ENCODE peak calls at places on chromosomes 5 and 9, in four cellular contexts. One of them, this sample, is unnamed.

GRCh38 chr5:87383216-87383615 is 29.5 kb downstream of the CCNH start:
- DNase-seq in WTC11: no peak
- DNase-seq in GM12878: no peak
- DNase-seq in K562: no peak
- DNase-seq in this sample: no peak

GRCh38 chr9:69036319-69036718 is 767 bp downstream of the FXN start:
- DNase-seq in WTC11: no peak
- DNase-seq in GM12878: no peak
- DNase-seq in K562: peak
- DNase-seq in this sample: peak

GRCh38 chr9:4225291-4226119 is 74.4 kb downstream of the GLIS3 start:
- DNase-seq in K562: no peak
- DNase-seq in WTC11: no peak
- DNase-seq in GM12878: no peak
- DNase-seq in this sample: no peak

GRCh38 chr9:127130661-127131538 is 8.5 kb upstream of the ANGPTL2 start:
- DNase-seq in K562: no peak
- DNase-seq in WTC11: no peak
- DNase-seq in GM12878: no peak
- DNase-seq in this sample: peak

GRCh38 chr9:84139296-84140100 is 158.9 kb downstream of the RMI1 start:
- DNase-seq in K562: no peak
- DNase-seq in GM12878: peak
- DNase-seq in WTC11: no peak
- DNase-seq in this sample: no peak

GRCh38 chr5:166535641-166536040 is 1755.8 kb upstream of the WWC1 start:
- DNase-seq in K562: no peak
- DNase-seq in WTC11: no peak
- DNase-seq in GM12878: no peak
- DNase-seq in this sample: no peak

GRCh38 chr5:102554728-102555127 is 55.9 kb upstream of the SLCO6A1 start:
- DNase-seq in K562: peak
- DNase-seq in WTC11: no peak
- DNase-seq in GM12878: no peak
- DNase-seq in this sample: peak

GRCh38 chr5:97150401-97150800 is 8.0 kb upstream of the LIX1 start:
- DNase-seq in K562: no peak
- DNase-seq in GM12878: no peak
- DNase-seq in WTC11: no peak
- DNase-seq in this sample: no peak

GRCh38 chr9:19201899-19202891 is 28.3 kb upstream of the DENND4C start:
- DNase-seq in K562: peak
- DNase-seq in WTC11: no peak
- DNase-seq in GM12878: no peak
- DNase-seq in this sample: peak

GRCh38 chr5:102628449-102629175 is 126.5 kb upstream of the PAM start:
- DNase-seq in K562: no peak
- DNase-seq in GM12878: no peak
- DNase-seq in WTC11: no peak
- DNase-seq in this sample: no peak

GRCh38 chr5:172739385-172739784 is 31.6 kb downstream of the DUSP1 start:
- DNase-seq in K562: no peak
- DNase-seq in GM12878: no peak
- DNase-seq in WTC11: no peak
- DNase-seq in this sample: no peak

GRCh38 chr5:76256116-76256889 is 146.8 kb upstream of the IQGAP2 start:
- DNase-seq in GM12878: no peak
- DNase-seq in WTC11: peak
- DNase-seq in K562: peak
- DNase-seq in this sample: peak

GRCh38 chr9:26656003-26656940 is 236.3 kb downstream of the CAAP1 start:
- DNase-seq in GM12878: no peak
- DNase-seq in WTC11: peak
- DNase-seq in K562: peak
- DNase-seq in this sample: peak

GRCh38 chr5:122756263-122756911 is 18.5 kb upstream of the SNX2 start:
- DNase-seq in GM12878: no peak
- DNase-seq in WTC11: no peak
- DNase-seq in K562: no peak
- DNase-seq in this sample: no peak

GRCh38 chr9:470795-471194 is 256.1 kb downstream of the DOCK8 start:
- DNase-seq in GM12878: no peak
- DNase-seq in WTC11: no peak
- DNase-seq in K562: no peak
- DNase-seq in this sample: no peak

GRCh38 chr5:140214831-140215230 is 39.8 kb downstream of the CYSTM1 start:
- DNase-seq in K562: no peak
- DNase-seq in WTC11: no peak
- DNase-seq in GM12878: no peak
- DNase-seq in this sample: no peak

GRCh38 chr5:150266807-150267408 is 22.7 kb downstream of the CAMK2A start:
- DNase-seq in K562: no peak
- DNase-seq in WTC11: no peak
- DNase-seq in GM12878: no peak
- DNase-seq in this sample: no peak

GRCh38 chr9:124770359-124771020 is 621 bp downstream of the NR6A1 start:
- DNase-seq in WTC11: peak
- DNase-seq in K562: peak
- DNase-seq in GM12878: no peak
- DNase-seq in this sample: no peak

GRCh38 chr9:107637421-107638420 is 148.2 kb upstream of the KLF4 start:
- DNase-seq in GM12878: no peak
- DNase-seq in K562: no peak
- DNase-seq in WTC11: peak
- DNase-seq in this sample: no peak

GRCh38 chr5:56481998-56482698 is 249.0 kb upstream of the ANKRD55 start:
- DNase-seq in GM12878: no peak
- DNase-seq in K562: no peak
- DNase-seq in WTC11: no peak
- DNase-seq in this sample: no peak

GRCh38 chr5:72138943-72139467 is 31.7 kb downstream of the MAP1B start:
- DNase-seq in GM12878: peak
- DNase-seq in K562: peak
- DNase-seq in WTC11: no peak
- DNase-seq in this sample: no peak

GRCh38 chr5:59673438-59674058 is 220.0 kb downstream of the PDE4D start:
- DNase-seq in WTC11: no peak
- DNase-seq in GM12878: no peak
- DNase-seq in K562: peak
- DNase-seq in this sample: peak

GRCh38 chr9:98101868-98102273 is 17.2 kb downstream of the TRIM14 start:
- DNase-seq in K562: no peak
- DNase-seq in WTC11: no peak
- DNase-seq in GM12878: peak
- DNase-seq in this sample: no peak

GRCh38 chr5:143352691-143353090 is 50.8 kb downstream of the NR3C1 start:
- DNase-seq in WTC11: no peak
- DNase-seq in K562: no peak
- DNase-seq in GM12878: no peak
- DNase-seq in this sample: no peak

GRCh38 chr5:1515921-1516571 is 7.7 kb downstream of the LPCAT1 start:
- DNase-seq in WTC11: peak
- DNase-seq in K562: no peak
- DNase-seq in GM12878: no peak
- DNase-seq in this sample: peak

GRCh38 chr9:109314011-109314531 is 6.8 kb downstream of the EPB41L4B start:
- DNase-seq in K562: no peak
- DNase-seq in GM12878: no peak
- DNase-seq in WTC11: no peak
- DNase-seq in this sample: peak

GRCh38 chr5:175195698-175196656 is 248.0 kb downstream of the DRD1 start:
- DNase-seq in GM12878: no peak
- DNase-seq in K562: no peak
- DNase-seq in WTC11: peak
- DNase-seq in this sample: peak

GRCh38 chr9:74974558-74974957 is 21.8 kb upstream of the C9orf40 start:
- DNase-seq in WTC11: no peak
- DNase-seq in K562: no peak
- DNase-seq in GM12878: no peak
- DNase-seq in this sample: no peak

GRCh38 chr5:137146402-137146889 is 352.7 kb downstream of the SPOCK1 start:
- DNase-seq in WTC11: no peak
- DNase-seq in K562: no peak
- DNase-seq in GM12878: no peak
- DNase-seq in this sample: no peak

GRCh38 chr5:7717691-7718090 is 133.2 kb downstream of the CFAP90 start:
- DNase-seq in WTC11: no peak
- DNase-seq in K562: no peak
- DNase-seq in GM12878: no peak
- DNase-seq in this sample: no peak

GRCh38 chr9:124300312-124300711 is 42.6 kb downstream of the NEK6 start:
- DNase-seq in K562: no peak
- DNase-seq in GM12878: no peak
- DNase-seq in WTC11: no peak
- DNase-seq in this sample: no peak

GRCh38 chr5:43157068-43157467 is 35.0 kb upstream of the NIM1K start:
- DNase-seq in K562: no peak
- DNase-seq in WTC11: no peak
- DNase-seq in GM12878: no peak
- DNase-seq in this sample: no peak

GRCh38 chr5:56383761-56384160 is 150.6 kb upstream of the ANKRD55 start:
- DNase-seq in WTC11: no peak
- DNase-seq in K562: peak
- DNase-seq in GM12878: no peak
- DNase-seq in this sample: no peak

GRCh38 chr5:149257875-149258705 is 13.6 kb upstream of the AFAP1L1 start:
- DNase-seq in K562: no peak
- DNase-seq in GM12878: no peak
- DNase-seq in WTC11: no peak
- DNase-seq in this sample: no peak
- TF ChIP-seq TCF7 in K562: no peak
- TF ChIP-seq TCF7 in GM12878: no peak
- TF ChIP-seq TCF7 in WTC11: no peak
- TF ChIP-seq TCF7 in this sample: no peak

GRCh38 chr5:132026516-132027008 is 15.1 kb upstream of the ACSL6 start:
- DNase-seq in WTC11: no peak
- DNase-seq in GM12878: no peak
- DNase-seq in K562: no peak
- DNase-seq in this sample: no peak
- TF ChIP-seq TCF7 in WTC11: no peak
- TF ChIP-seq TCF7 in GM12878: no peak
- TF ChIP-seq TCF7 in K562: no peak
- TF ChIP-seq TCF7 in this sample: no peak

GRCh38 chr5:136058031-136058971 is 29.5 kb downstream of the TGFBI start:
- DNase-seq in GM12878: no peak
- DNase-seq in WTC11: peak
- DNase-seq in K562: no peak
- DNase-seq in this sample: peak

GRCh38 chr5:136056771-136057335 is 28.1 kb downstream of the TGFBI start:
- DNase-seq in GM12878: no peak
- DNase-seq in K562: no peak
- DNase-seq in WTC11: no peak
- DNase-seq in this sample: no peak

GRCh38 chr5:136057401-136057951 is 28.7 kb downstream of the TGFBI start:
- DNase-seq in K562: no peak
- DNase-seq in WTC11: no peak
- DNase-seq in GM12878: no peak
- DNase-seq in this sample: no peak

GRCh38 chr5:136055612-136056302 is 27.0 kb downstream of the TGFBI start:
- DNase-seq in GM12878: no peak
- DNase-seq in K562: no peak
- DNase-seq in WTC11: no peak
- DNase-seq in this sample: no peak

DNA sequence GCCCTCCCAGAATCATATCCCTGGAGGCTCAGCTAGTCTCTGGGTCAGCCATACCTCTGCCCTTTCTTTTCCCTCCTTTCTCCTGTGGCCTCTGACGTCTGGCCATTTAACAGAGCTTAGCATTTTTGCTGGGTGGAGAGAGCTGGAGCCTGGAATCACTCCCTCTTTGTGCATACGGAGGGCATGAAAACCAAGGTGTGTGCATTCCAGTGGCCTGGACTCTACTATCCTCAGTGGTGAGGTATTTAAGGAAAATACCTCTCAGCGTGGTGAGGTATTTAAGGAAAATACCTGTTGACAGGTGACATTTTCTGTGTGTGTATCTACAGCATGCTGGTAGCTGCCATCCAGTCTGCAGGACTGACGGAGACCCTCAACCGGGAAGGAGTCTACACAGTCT is 27.5 kb downstream of the TGFBI start:
- DNase-seq in WTC11: no peak
- DNase-seq in GM12878: no peak
- DNase-seq in K562: no peak
- DNase-seq in this sample: no peak
- TF ChIP-seq TCF7 in WTC11: no peak
- TF ChIP-seq TCF7 in GM12878: no peak
- TF ChIP-seq TCF7 in K562: no peak
- TF ChIP-seq TCF7 in this sample: no peak

GRCh38 chr9:130865921-130866320 is 30.7 kb downstream of the QRFP start:
- DNase-seq in GM12878: no peak
- DNase-seq in WTC11: no peak
- DNase-seq in K562: no peak
- DNase-seq in this sample: no peak

GRCh38 chr9:130866474-130866965 is 30.1 kb downstream of the QRFP start:
- DNase-seq in GM12878: peak
- DNase-seq in K562: peak
- DNase-seq in WTC11: peak
- DNase-seq in this sample: peak

GRCh38 chr9:130869250-130869649 is 27.4 kb downstream of the QRFP start:
- DNase-seq in GM12878: no peak
- DNase-seq in WTC11: no peak
- DNase-seq in K562: peak
- DNase-seq in this sample: no peak

GRCh38 chr9:130868230-130868629 is 28.4 kb downstream of the QRFP start:
- DNase-seq in K562: no peak
- DNase-seq in WTC11: no peak
- DNase-seq in GM12878: no peak
- DNase-seq in this sample: no peak

DNA sequence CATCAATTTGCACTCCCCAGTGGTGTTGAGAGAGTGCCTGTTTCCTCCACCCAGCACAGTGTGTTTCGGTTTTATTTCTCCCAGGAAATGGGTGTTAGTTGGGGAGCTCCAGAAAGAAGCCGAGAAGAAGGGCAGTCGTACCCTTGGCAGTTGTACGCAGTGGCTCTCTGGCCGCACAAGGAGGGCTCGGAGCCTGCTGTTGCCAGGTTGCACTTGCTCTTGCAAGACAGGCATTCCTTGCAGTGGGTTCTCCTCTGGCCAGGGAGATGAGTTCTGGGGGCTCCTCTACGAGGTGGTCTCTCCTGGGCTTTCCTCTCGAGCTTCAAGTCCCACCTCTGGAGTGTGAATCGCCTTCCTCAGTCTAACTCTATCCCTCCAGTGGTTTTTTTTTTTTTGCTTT is 29.1 kb downstream of the QRFP start:
- DNase-seq in WTC11: no peak
- DNase-seq in K562: no peak
- DNase-seq in GM12878: no peak
- DNase-seq in this sample: no peak
- TF ChIP-seq TCF7 in WTC11: no peak
- TF ChIP-seq TCF7 in K562: no peak
- TF ChIP-seq TCF7 in GM12878: no peak
- TF ChIP-seq TCF7 in this sample: no peak

GRCh38 chr9:87865626-87866025 is 17.1 kb upstream of the SPATA31E1 start:
- DNase-seq in K562: no peak
- DNase-seq in GM12878: no peak
- DNase-seq in WTC11: no peak
- DNase-seq in this sample: no peak
- TF ChIP-seq TCF7 in K562: no peak
- TF ChIP-seq TCF7 in GM12878: no peak
- TF ChIP-seq TCF7 in WTC11: no peak
- TF ChIP-seq TCF7 in this sample: no peak